ENCODE peak calls at places on chromosome 11, in six cellular contexts. O, X, L, I, J and Z are unnamed samples.

GRCh38 chr11:125214466-125215204 is 50.1 kb downstream of the PKNOX2 start:
- DNase-seq in L (no peak), X (no peak), J (no peak), I (no peak), O (peak), Z (no peak)

GRCh38 chr11:76861490-76861953 is 804 bp downstream of the ACER3 start:
- DNase-seq in X (peak), O (no peak), I (no peak), L (no peak), J (peak), Z (no peak)

GRCh38 chr11:88152381-88152780 is 22.9 kb downstream of the RAB38 start:
- DNase-seq in O (no peak), J (no peak), I (no peak), L (peak), X (no peak), Z (peak)

GRCh38 chr11:126561327-126561893 is 205.9 kb downstream of the ST3GAL4 start:
- DNase-seq in L (peak), O (peak), J (peak), X (peak), I (peak), Z (peak)

GRCh38 chr11:81869337-81870065 is 864.2 kb downstream of the FAM181B start:
- DNase-seq in I (no peak), J (no peak), O (no peak), L (no peak), X (no peak), Z (no peak)

GRCh38 chr11:77865805-77866204 is 44.9 kb downstream of the AAMDC start:
- DNase-seq in O (no peak), J (peak), L (no peak), X (no peak), I (no peak), Z (peak)

GRCh38 chr11:87425943-87426342 is 388.2 kb downstream of the TMEM135 start:
- DNase-seq in J (peak), O (no peak), I (no peak), X (no peak), L (no peak), Z (peak)

GRCh38 chr11:61071880-61072279 is 30.4 kb upstream of the CD5 start:
- DNase-seq in L (no peak), O (no peak), I (no peak), X (no peak), J (no peak), Z (no peak)

GRCh38 chr11:130897262-130898182 is 18.8 kb downstream of the SNX19 start:
- DNase-seq in O (no peak), X (no peak), L (no peak), J (no peak), I (no peak), Z (peak)

GRCh38 chr11:60835472-60835871 is 6.4 kb upstream of the CCDC86 start:
- DNase-seq in I (no peak), O (no peak), L (no peak), J (no peak), X (no peak), Z (peak)

GRCh38 chr11:130814440-130815073 is 101.7 kb downstream of the SNX19 start:
- DNase-seq in X (no peak), J (no peak), L (no peak), I (no peak), O (no peak), Z (no peak)

GRCh38 chr11:47480762-47481161 is 31.8 kb upstream of the RAPSN start:
- DNase-seq in X (no peak), L (peak), O (no peak), I (no peak), J (no peak), Z (no peak)

GRCh38 chr11:134597452-134597851 is 185.4 kb upstream of the B3GAT1 start:
- DNase-seq in X (peak), O (no peak), L (no peak), J (no peak), I (peak), Z (no peak)

GRCh38 chr11:27211370-27212127 is 151.5 kb downstream of the CCDC34 start:
- DNase-seq in J (peak), L (no peak), I (no peak), O (no peak), X (peak), Z (no peak)

GRCh38 chr11:33557201-33557600 is 143.4 kb downstream of the C11orf91 start:
- DNase-seq in X (no peak), I (no peak), O (no peak), J (peak), L (no peak), Z (peak)
- H3K14ac ChIP-seq in X (no peak), I (no peak), O (no peak), J (no peak), L (no peak), Z (peak)

GRCh38 chr11:12009617-12010321 is 1.3 kb upstream of the DKK3 start:
- DNase-seq in L (no peak), I (no peak), O (no peak), X (no peak), J (no peak), Z (no peak)
- H3K18ac ChIP-seq in L (peak), I (peak), O (peak), X (peak), J (no peak), Z (peak)

DNA sequence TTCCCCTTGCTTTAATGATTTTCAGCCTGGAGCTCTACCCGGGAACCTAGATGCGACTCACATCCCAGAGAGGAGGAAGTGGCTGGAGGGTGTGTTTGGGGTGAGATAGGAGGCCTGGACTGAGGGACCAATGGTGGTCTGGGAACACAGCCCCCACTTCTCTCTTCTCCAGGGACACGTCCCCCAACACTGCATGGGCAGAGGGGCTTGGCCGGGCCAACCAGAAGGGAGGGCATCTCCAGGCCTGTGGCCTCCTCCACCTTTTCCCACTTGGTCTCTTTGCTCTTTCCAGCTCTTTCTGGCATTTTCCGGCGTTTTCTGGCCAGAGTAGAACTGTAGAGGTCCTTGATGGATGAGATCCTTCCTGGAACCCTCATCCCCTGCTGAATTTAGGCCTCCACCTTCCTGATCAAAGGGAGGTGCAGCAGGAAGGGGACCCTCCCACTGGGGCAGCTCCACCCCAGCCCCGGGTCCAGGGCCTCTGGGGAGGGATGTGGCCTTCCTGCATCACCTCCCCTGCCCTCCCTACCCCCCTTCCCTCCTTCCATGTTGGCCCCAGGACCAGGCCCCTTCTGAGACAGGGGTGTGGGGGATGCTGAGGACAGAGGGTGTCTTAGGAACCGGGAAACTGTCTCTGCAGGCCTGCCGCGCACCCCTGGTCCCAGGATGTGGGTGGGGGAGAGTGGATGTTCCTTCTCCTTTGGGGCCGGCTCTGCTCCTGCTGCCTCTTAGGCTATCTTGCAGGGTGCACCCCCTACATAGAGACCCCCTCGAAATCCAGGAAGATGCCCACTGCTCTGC is 24.4 kb downstream of the MRGPRG start:
- DNase-seq in O (no peak), L (no peak), I (no peak), J (no peak), X (peak), Z (no peak)
- H3K14ac ChIP-seq in O (no peak), L (no peak), I (no peak), J (no peak), X (no peak), Z (no peak)

GRCh38 chr11:65416341-65417185 is 6.0 kb upstream of the NEAT1 start:
- DNase-seq in I (peak), X (peak), L (peak), O (peak), J (peak), Z (peak)

GRCh38 chr11:65417702-65418430 is 4.7 kb upstream of the NEAT1 start:
- DNase-seq in O (no peak), L (peak), I (no peak), X (peak), J (peak), Z (peak)

GRCh38 chr11:65414776-65415498 is 7.7 kb upstream of the NEAT1 start:
- DNase-seq in J (peak), I (peak), L (peak), X (no peak), O (no peak), Z (peak)

GRCh38 chr11:65417221-65417701 is 5.3 kb upstream of the NEAT1 start:
- DNase-seq in X (peak), L (peak), J (peak), O (no peak), I (peak), Z (no peak)

DNA sequence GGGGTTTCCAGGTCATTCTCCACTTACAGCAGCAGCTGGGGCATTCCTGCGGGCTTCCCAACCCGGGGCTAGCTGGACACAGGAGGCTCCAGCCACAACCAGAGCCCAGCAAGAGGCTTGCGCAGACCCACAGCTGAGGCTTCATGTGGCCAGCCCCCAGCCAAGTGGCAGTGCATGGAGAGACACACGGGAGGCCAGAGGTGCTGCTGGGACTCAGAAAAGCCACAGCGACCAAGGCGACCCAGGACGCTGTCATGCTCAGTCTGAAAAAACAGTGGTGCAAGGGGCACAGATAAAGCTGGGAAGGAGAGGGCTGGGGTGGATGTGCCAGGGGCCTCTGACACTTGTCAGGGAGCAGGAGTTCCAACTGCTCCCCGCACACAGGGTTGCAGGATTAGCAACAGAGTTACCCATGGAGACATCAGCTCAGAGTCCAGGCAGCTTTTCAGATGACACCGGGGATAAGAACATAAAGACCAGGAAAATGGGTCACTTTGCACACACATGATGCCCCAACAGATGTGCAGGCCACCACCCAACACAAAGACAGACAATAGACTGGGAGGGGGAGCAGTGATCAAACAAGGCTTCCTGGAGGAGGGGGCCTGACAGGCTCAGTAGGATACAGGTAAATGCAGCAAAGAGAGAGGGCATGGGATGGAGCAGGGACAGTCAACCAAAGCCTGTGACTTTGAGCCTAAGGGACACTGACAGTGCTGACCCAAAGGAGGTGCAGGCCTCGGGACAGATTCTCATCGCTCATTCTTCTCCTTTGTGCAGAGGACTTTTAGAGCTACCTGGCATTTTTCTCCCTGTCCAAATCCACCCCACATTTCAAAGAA is 6.9 kb upstream of the NEAT1 start:
- DNase-seq in X (no peak), O (no peak), L (peak), I (peak), J (no peak), Z (no peak)
- H3K18ac ChIP-seq in X (no peak), O (peak), L (peak), I (no peak), J (no peak), Z (no peak)

GRCh38 chr11:44874284-44874683 is 76.4 kb downstream of the TP53I11 start:
- DNase-seq in L (no peak), I (no peak), J (no peak), X (no peak), O (no peak), Z (no peak)
- H3K14ac ChIP-seq in L (no peak), I (no peak), J (no peak), X (no peak), O (no peak), Z (no peak)

GRCh38 chr11:12750181-12750580 is 76.0 kb downstream of the TEAD1 start:
- DNase-seq in I (no peak), L (no peak), X (no peak), J (no peak), O (no peak), Z (no peak)
- H3K18ac ChIP-seq in I (no peak), L (no peak), X (no peak), J (no peak), O (no peak), Z (no peak)

DNA sequence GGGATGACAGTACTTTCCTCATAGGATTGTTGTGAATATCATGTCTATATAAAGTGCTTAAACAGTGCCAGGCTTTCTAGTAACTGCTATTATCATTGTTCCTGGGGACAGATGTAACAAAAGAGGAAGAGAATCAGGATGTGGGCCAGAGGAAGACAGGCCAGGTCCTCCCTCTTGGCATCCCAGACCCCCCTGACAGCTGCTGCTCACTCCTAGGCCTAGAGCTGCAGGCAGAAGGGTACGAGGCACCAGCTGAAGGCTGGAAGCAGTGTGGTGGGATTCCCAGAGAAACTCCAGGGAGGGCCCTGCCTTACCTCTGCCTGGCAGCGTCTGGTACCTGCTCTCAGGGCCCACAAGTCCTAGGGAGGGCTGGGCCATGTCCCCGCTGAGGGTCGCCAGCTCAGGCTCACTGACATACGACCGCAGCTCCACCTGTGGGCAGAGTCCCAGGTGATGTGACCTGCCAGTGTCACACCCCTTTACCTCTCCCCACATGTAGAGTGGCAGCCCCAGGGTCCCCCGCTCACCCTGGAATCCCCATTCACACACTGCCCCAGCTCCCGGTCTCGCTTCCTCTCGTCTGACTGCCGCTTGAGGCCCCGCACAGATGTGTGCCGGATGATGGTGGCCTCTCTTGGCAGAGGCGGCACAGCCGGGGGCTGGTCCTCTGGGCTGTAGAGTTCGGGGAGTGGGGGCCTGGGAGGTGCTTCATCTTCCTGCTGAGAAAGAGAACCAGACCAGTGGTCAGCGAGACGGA is 52.2 kb downstream of the C11orf58 start:
- DNase-seq in L (no peak), J (no peak), X (no peak), I (no peak), O (no peak), Z (no peak)
- H3K14ac ChIP-seq in L (peak), J (no peak), X (no peak), I (no peak), O (no peak), Z (peak)

DNA sequence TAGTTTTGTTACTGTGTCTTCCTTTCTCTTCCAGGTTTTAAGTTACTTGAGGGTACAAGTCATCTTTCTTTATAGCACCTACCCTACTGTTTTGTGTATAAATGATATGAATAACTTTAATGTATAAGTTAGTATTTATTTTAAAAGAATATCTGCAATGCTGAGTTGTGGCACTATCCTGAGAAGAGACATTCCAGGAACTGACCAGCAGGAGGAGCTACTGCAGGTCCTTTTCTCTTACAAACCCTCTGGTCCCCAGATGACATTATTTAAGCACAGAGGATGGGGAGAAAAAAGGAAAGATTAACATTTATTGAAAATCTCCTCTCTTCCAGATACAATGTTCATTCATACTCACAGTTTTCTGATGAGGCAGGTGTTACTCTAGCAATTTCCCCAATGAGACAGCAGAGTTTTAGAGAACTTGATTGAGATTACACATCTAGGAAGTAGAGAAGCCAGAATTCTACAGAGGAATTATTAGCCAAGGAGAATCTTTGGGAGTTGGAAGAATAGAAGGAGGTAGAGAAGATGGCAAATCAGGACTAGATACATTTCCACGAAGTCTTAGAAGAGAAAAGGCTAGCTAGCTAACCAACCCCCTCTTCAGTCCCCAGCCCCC is 541.2 kb upstream of the API5 start:
- DNase-seq in I (peak), O (peak), L (peak), J (peak), X (peak), Z (no peak)
- H3K18ac ChIP-seq in I (no peak), O (no peak), L (no peak), J (no peak), X (no peak), Z (no peak)

DNA sequence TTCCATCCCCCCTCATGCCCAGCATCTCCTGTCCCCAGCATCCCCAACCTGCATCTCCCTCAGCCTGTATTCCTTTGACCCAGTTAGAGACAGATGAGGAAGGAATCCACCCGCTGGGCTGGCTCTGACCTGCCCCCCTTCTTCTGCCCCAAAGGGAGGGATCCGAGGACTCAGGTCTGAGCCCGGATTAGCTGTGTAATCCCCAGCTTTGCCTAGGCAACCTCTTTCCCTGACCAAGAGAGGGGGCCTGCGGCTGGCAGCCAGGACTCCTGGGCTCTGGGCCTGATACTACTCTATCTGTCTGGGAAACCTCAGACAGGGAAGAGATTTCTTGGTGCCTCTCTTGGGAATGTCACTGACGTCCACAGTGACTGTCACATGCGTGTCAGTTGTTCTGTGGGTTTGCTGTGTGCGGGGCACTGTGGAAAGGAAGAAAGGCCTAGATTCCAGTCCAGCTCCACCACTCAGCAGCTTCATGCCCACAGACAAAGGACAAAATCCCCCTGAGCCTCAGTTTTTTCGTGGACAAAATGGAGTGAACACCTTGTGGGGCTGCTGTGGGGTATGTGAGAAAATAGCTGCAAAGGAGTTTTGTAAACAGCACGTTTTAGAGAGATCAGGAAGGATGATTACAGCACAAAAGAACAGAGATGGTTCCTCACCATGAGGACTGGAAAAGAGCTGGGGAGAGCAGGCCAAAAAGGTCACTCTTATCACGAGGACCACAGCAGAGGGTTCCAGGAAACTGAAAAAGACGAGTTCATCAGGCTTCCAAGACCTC is 1.3 kb upstream of the NDUFV1 start:
- DNase-seq in O (no peak), I (no peak), J (no peak), L (no peak), X (no peak), Z (no peak)
- H3K14ac ChIP-seq in O (no peak), I (no peak), J (no peak), L (no peak), X (no peak), Z (no peak)

GRCh38 chr11:42542336-42542735 is 769.5 kb upstream of the API5 start:
- DNase-seq in X (no peak), J (no peak), O (no peak), L (no peak), I (no peak), Z (no peak)

GRCh38 chr11:42544726-42545125 is 767.1 kb upstream of the API5 start:
- DNase-seq in O (no peak), I (no peak), J (no peak), L (no peak), X (no peak), Z (no peak)

GRCh38 chr11:42543844-42544243 is 768.0 kb upstream of the API5 start:
- DNase-seq in L (no peak), J (no peak), O (no peak), I (no peak), X (no peak), Z (no peak)
- H3K18ac ChIP-seq in L (no peak), J (no peak), O (no peak), I (no peak), X (no peak), Z (no peak)